ENCODE peak calls at places on chromosomes 4 and X, in nine cellular contexts. L is fibroblast of mammary gland; W is neural crest cell; S is CD4-positive, alpha-beta T cell; Y is GM12865; R is heart left ventricle; E is MCF 10A; M is progenitor cell of endocrine pancreas; H is PC-3. K is an unnamed sample.

GRCh38 chr4:155494037-155494718 is 117.4 kb upstream of the MAP9 start:
- DNase-seq in S (no peak), M (no peak), H (no peak), Y (no peak), R (no peak), E (no peak), L (no peak), W (no peak), K (no peak)

GRCh38 chr4:125097729-125098128 is 217.0 kb upstream of the FAT4 start:
- DNase-seq in S (no peak), Y (no peak), M (no peak), E (peak; percentile 7), L (no peak), W (no peak), H (no peak), R (no peak), K (no peak)

GRCh38 chrX:30615229-30615628 is 37.7 kb upstream of the TASL start:
- DNase-seq in L (peak; percentile 46), S (no peak), Y (peak; percentile 9), M (no peak), H (peak; percentile 80), R (no peak), W (no peak), E (peak; percentile 35), K (no peak)

GRCh38 chrX:53022381-53022780 is 26.2 kb upstream of the GPR173 start:
- DNase-seq in Y (no peak), L (no peak), E (no peak), M (no peak), R (no peak), W (no peak), H (no peak), S (no peak), K (no peak)

GRCh38 chrX:124378643-124379042 is 32.3 kb downstream of the SH2D1A start:
- DNase-seq in Y (no peak), R (no peak), H (no peak), M (no peak), S (no peak), L (no peak), W (no peak), E (no peak), K (no peak)

GRCh38 chrX:131393426-131393825 is 104.3 kb upstream of the IGSF1 start:
- DNase-seq in Y (no peak), W (no peak), M (no peak), R (no peak), H (no peak), L (no peak), E (no peak), S (no peak), K (no peak)

GRCh38 chr4:177052211-177052725 is 257.4 kb upstream of the NEIL3 start:
- DNase-seq in W (no peak), S (no peak), M (no peak), H (no peak), E (no peak), Y (no peak), L (no peak), R (no peak), K (no peak)

GRCh38 chr4:152415980-152416379 is 119.9 kb downstream of the FBXW7 start:
- DNase-seq in S (no peak), W (no peak), H (peak; percentile 40), L (peak; percentile 40), E (peak; percentile 5), Y (no peak), R (no peak), M (no peak), K (no peak)

GRCh38 chrX:12441376-12442128 is 303.3 kb downstream of the FRMPD4 start:
- DNase-seq in R (no peak), S (no peak), W (no peak), H (peak; percentile 90), L (peak; percentile 90), Y (no peak), E (peak; percentile 78), M (no peak), K (no peak)

GRCh38 chr4:73034896-73035295 is 34.6 kb downstream of the COX18 start:
- DNase-seq in L (no peak), E (no peak), M (no peak), R (no peak), W (no peak), Y (no peak), H (no peak), S (no peak), K (no peak)

GRCh38 chrX:121308276-121308805 is 260.9 kb downstream of the GLUD2 start:
- DNase-seq in S (no peak), H (peak; percentile 51), Y (peak; percentile 64), W (peak; percentile 1), L (peak; percentile 94), M (no peak), E (peak; percentile 50), R (no peak), K (no peak)

GRCh38 chrX:63128509-63128908 is 222.6 kb downstream of the SPIN4 start:
- DNase-seq in Y (peak; percentile 63), L (peak; percentile 22), H (peak; percentile 62), W (no peak), R (no peak), M (no peak), E (peak; percentile 27), S (no peak), K (no peak)

DNA sequence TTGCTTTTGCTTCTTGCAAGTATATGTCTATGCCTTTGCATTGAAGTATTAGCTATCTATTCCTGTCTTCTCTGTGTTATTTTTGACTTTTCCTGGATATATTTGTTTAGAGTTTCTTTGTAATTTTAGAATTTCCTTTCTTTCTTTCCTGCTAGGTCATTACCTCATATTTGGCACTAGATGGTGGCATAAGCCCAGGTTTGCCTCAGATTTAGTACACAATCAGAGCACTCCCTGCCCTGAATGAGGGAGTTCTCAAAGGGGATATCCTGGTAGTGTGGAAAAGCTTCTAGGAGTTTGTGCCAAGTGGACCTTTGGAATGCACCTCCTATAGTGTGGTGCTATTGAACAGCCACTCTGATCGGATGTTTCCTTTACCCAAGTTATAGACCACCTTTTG is 181.6 kb downstream of the UGT8 start:
- DNase-seq in Y (peak; percentile 5), H (peak; percentile 36), M (peak; percentile 13), W (no peak), S (no peak), L (peak; percentile 17), E (peak; percentile 64), R (no peak), K (no peak)
- TF ChIP-seq CTCF in Y (no peak), H (peak; percentile 59), M (peak; percentile 76), W (peak; percentile 73), S (no peak), L (peak; percentile 18), E (peak; percentile 54), R (no peak), K (no peak)

GRCh38 chrX:141815904-141816303 is 22.2 kb upstream of the MAGEC3 start:
- DNase-seq in L (no peak), W (no peak), E (no peak), H (no peak), S (no peak), Y (no peak), R (no peak), M (no peak), K (no peak)
- TF ChIP-seq CTCF in L (no peak), W (no peak), E (no peak), H (no peak), S (no peak), Y (no peak), R (no peak), M (no peak), K (no peak)

DNA sequence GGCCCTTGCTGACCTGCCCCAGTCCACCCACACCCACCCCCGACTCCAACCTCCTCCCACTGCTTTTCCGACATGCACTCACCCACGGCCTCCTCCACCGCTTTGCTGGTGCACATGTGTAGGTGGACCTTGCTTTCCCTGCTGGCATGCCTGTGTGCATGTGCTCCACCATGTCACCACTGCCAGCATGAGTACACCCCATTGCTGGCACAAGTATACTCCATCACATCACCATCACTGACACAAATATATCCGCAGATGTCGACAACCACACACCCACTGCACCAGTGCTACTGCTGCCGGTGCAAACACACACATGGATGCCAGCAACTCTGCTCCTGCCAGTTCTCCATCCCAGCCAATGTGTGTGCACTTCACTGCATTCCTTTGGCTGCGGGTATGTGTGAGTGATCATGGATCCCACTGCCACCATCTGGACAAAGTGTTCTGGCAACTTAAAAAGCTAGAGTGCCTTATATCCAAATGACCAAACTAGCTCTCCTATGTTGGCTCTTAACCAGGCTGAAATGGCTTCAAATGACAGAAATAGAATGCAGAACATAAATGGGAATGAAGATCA is 1072.3 kb downstream of the RAPGEF2 start:
- DNase-seq in L (no peak), M (no peak), H (peak; percentile 20), S (no peak), E (peak; percentile 19), Y (no peak), R (no peak), W (no peak), K (no peak)
- TF ChIP-seq CTCF in L (no peak), M (no peak), H (peak; percentile 12), S (no peak), E (peak; percentile 7), Y (no peak), R (no peak), W (no peak), K (no peak)

GRCh38 chr4:7526491-7526890 is 91.8 kb upstream of the PSAPL1 start:
- DNase-seq in S (no peak), H (no peak), E (no peak), W (no peak), M (no peak), L (no peak), Y (no peak), R (no peak), K (no peak)
- TF ChIP-seq CTCF in S (no peak), H (no peak), E (no peak), W (no peak), M (no peak), L (no peak), Y (no peak), R (no peak), K (no peak)

K was measured in omental fat pad.